ENCODE peak calls at places on chromosomes 2 and 18, in nine cellular contexts. B is body of pancreas, Q is H1, C is H54, I is heart left ventricle, X is lower leg skin, E is adrenal gland, M is spleen, V is endothelial cell of umbilical vein. L is an unnamed sample.

GRCh38 chr2:43846140-43846793 is 7.5 kb downstream of the ABCG8 start:
- DNase-seq in C (no peak), M (peak), V (no peak), I (no peak), X (peak), E (no peak), B (no peak), Q (no peak), L (no peak)

GRCh38 chr2:241279828-241280227 is 35.6 kb downstream of the HDLBP start:
- DNase-seq in E (no peak), B (no peak), C (no peak), X (peak), V (no peak), Q (no peak), I (no peak), M (no peak), L (no peak)

GRCh38 chr2:190637903-190638618 is 10.8 kb upstream of the NAB1 start:
- DNase-seq in C (no peak), B (no peak), I (peak), V (peak), M (no peak), Q (no peak), X (no peak), E (peak), L (no peak)

GRCh38 chr2:221444106-221444505 is 128.0 kb downstream of the EPHA4 start:
- DNase-seq in Q (no peak), I (no peak), C (peak), E (peak), B (no peak), V (peak), M (no peak), X (no peak), L (no peak)

GRCh38 chr2:233346930-233347329 is 7.4 kb upstream of the DGKD start:
- DNase-seq in C (no peak), E (no peak), M (no peak), V (no peak), I (no peak), X (peak), B (no peak), Q (no peak), L (no peak)

GRCh38 chr2:163551974-163552373 is 183.8 kb downstream of the FIGN start:
- DNase-seq in Q (no peak), I (no peak), B (no peak), E (no peak), C (peak), M (no peak), X (no peak), V (no peak), L (no peak)

GRCh38 chr2:121135168-121135853 is 149.7 kb downstream of the TFCP2L1 start:
- DNase-seq in X (no peak), V (no peak), B (no peak), Q (no peak), I (no peak), E (no peak), C (no peak), M (no peak), L (no peak)

GRCh38 chr2:201608021-201608420 is 35.3 kb downstream of the TMEM237 start:
- DNase-seq in V (no peak), E (no peak), M (no peak), I (no peak), B (no peak), X (no peak), Q (no peak), C (no peak), L (no peak)

GRCh38 chr2:172423120-172423519 is 4.3 kb upstream of the ITGA6 start:
- DNase-seq in C (no peak), V (no peak), X (no peak), M (no peak), B (no peak), Q (no peak), I (no peak), E (no peak), L (no peak)

GRCh38 chr2:73291093-73291460 is 2.3 kb downstream of the EGR4 start:
- DNase-seq in B (peak), I (peak), M (peak), X (no peak), C (no peak), E (peak), V (peak), Q (peak), L (no peak)

GRCh38 chr2:14632133-14632936 is at the start of gene LRATD1:
- DNase-seq in V (peak), C (no peak), X (peak), I (peak), E (peak), M (peak), B (peak), Q (peak), L (peak)
- TF ChIP-seq POLR2A in V (no peak), C (no peak), X (no peak), I (peak), E (peak), M (no peak), B (peak), Q (no peak), L (peak)

DNA sequence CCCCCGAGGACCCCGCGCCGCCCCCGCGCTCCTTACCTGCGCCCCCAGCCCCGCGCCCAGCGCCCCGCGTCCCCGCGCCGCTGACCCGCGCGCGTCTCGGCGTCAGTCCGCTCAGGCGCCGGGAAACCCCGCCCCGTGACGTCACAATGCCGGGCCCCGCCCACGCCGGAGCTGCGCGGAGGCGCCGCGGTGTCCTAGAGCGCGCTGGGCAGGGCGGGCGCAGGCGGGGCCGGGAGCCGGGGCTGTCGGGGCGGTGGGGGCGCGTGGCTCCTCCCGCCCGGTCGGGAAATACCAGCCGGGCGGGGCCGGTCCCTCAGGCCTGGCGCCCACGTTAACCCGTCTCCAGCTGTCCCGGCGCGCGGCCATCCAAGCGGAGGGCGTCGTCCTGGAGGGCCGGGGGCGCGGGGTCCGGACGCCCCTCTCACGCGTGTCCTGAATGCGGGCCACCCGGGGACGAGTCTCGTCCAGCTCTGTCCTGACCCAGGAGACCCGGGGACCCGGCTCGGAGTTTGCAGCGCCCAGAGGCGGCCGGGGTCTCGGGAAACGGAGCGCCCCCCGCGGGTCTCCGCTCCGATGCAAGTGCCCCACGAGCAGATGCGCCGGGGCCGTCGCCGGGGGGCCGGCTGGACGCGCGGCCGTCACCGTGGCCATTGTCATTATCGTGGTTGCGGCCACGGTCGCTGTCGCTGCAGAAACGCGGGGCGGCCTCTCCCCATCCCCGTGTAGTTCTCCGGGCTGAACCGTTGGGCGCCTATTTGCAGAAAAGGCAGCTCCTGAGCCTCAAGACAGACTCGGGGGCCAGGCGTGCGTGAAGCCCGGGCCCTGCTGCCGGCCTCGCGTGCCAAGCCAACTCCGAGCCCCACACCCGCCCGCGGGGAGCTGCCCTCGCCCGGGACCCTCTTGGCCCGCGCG is at the start of gene SLC66A2:
- DNase-seq in Q (no peak), I (peak), M (peak), C (peak), B (peak), X (peak), V (peak), E (peak), L (peak)
- TF ChIP-seq POLR2A in Q (no peak), I (peak), M (no peak), C (no peak), B (no peak), X (no peak), V (peak), E (peak), L (peak)

GRCh38 chr2:111903516-111903915 is 5.1 kb downstream of the MERTK start:
- DNase-seq in B (no peak), M (no peak), X (peak), Q (no peak), I (no peak), V (no peak), C (no peak), E (no peak), L (no peak)

GRCh38 chr2:111904726-111905476 is 6.5 kb downstream of the MERTK start:
- DNase-seq in I (no peak), C (no peak), V (no peak), E (no peak), M (no peak), Q (no peak), X (peak), B (peak), L (no peak)

GRCh38 chr2:111908578-111908977 is 10.2 kb downstream of the MERTK start:
- DNase-seq in M (no peak), C (no peak), X (no peak), B (no peak), V (no peak), I (no peak), E (no peak), Q (no peak), L (peak)

GRCh38 chr2:111903930-111904439 is 5.6 kb downstream of the MERTK start:
- DNase-seq in Q (no peak), E (no peak), I (no peak), X (peak), C (no peak), V (peak), M (no peak), B (no peak), L (no peak)

GRCh38 chr2:111905990-111906735 is 7.8 kb downstream of the MERTK start:
- DNase-seq in E (no peak), I (no peak), B (peak), V (peak), C (no peak), M (no peak), Q (no peak), X (peak), L (no peak)
- TF ChIP-seq POLR2A in E (peak), I (no peak), B (no peak), V (no peak), C (no peak), M (no peak), Q (no peak), X (no peak), L (no peak)

GRCh38 chr2:209074711-209075110 is 349.1 kb upstream of the MAP2 start:
- DNase-seq in B (no peak), C (no peak), X (no peak), M (no peak), E (no peak), Q (no peak), V (no peak), I (no peak), L (no peak)
- TF ChIP-seq POLR2A in B (no peak), C (no peak), X (no peak), M (no peak), E (no peak), Q (no peak), V (no peak), I (no peak), L (no peak)

GRCh38 chr2:27485496-27485895 is 4.0 kb downstream of the IFT172 start:
- DNase-seq in C (no peak), Q (no peak), M (no peak), B (no peak), E (no peak), V (no peak), X (no peak), I (no peak), L (no peak)

GRCh38 chr2:27493948-27494283 is 1.1 kb downstream of the FNDC4 start:
- DNase-seq in C (no peak), V (no peak), I (no peak), Q (no peak), X (peak), M (no peak), B (no peak), E (no peak), L (no peak)

GRCh38 chr2:27492557-27492956 is 2.4 kb downstream of the FNDC4 start:
- DNase-seq in V (no peak), Q (no peak), X (peak), B (no peak), E (no peak), M (no peak), C (no peak), I (no peak), L (no peak)

GRCh38 chr2:27489118-27489497 is 435 bp downstream of the IFT172 start:
- DNase-seq in X (no peak), B (no peak), V (peak), I (no peak), E (no peak), M (no peak), Q (no peak), C (no peak), L (no peak)

DNA sequence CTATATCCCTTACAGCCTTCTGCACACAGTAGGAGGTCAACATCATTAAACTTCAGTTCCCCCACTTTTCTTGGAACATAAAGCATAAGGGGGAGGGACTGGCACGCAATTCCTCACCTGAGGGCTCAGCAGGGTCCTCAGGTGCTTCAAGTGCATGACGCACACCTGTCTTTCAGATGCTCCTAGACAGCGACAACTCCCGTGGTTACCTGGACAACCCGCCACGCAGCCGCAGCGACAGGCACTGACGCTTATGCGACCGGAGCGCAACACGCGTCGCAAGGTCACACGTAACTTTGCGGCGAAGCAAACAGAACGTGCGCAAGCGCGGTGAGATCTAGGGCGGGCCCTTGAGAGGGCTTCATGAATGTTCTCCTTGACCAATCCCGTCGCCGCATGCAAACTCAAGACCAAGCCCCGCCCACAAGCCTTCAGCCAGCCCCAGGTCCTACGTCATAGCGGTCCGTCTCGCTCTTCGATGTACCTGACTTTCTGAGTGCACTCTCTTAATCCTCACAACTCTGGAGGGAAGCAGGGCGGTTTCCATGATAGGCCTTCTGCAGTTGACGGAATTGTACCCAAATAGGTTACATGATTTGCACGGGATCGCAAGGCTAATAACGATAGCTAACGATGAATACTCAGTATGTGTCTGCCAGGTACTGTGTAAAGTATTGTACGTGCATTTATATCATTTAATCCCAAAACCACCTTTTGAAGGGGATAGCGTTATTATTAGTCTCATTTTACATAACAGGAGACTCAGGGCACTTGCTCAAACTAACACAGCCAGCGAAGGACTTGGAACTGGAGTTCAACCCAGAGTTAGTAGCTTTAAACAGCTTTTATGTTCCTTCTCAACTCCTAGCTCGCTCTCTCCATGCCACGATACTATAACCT is at the start of gene IFT172:
- DNase-seq in V (peak), M (peak), E (peak), I (peak), C (peak), Q (peak), X (peak), B (peak), L (peak)
- TF ChIP-seq POLR2A in V (peak), M (peak), E (peak), I (no peak), C (peak), Q (peak), X (no peak), B (peak), L (peak)

L was measured in prostate gland.